ENCODE peak calls at places on chromosomes 7 and 10, in seven cellular contexts. One of them, this sample, is unnamed. For H3K4me1, the result is how much of the 10 kb centered on the place peaks cover.

GRCh38 chr7:105587899-105588690 is 6.8 kb upstream of the EFCAB10 start:
- DNase-seq in aorta: no peak
- DNase-seq in tibial nerve: no peak
- DNase-seq in OCI-LY7: peak
- DNase-seq in GM23338: no peak
- DNase-seq in GM23248: peak
- DNase-seq in Peyer's patch: no peak
- DNase-seq in this sample: no peak

GRCh38 chr10:111298031-111298430 is 221.2 kb downstream of the ADRA2A start:
- DNase-seq in aorta: no peak
- DNase-seq in tibial nerve: no peak
- DNase-seq in OCI-LY7: no peak
- DNase-seq in GM23338: no peak
- DNase-seq in GM23248: no peak
- DNase-seq in Peyer's patch: no peak
- DNase-seq in this sample: no peak

GRCh38 chr7:6730343-6730633 is 23.5 kb upstream of the ZNF12 start:
- DNase-seq in aorta: no peak
- DNase-seq in tibial nerve: no peak
- DNase-seq in OCI-LY7: no peak
- DNase-seq in GM23338: peak
- DNase-seq in GM23248: no peak
- DNase-seq in Peyer's patch: no peak
- DNase-seq in this sample: no peak

GRCh38 chr10:17906002-17906401 is 45.7 kb upstream of the SLC39A12 start:
- DNase-seq in aorta: no peak
- DNase-seq in tibial nerve: no peak
- DNase-seq in OCI-LY7: no peak
- DNase-seq in GM23338: no peak
- DNase-seq in GM23248: no peak
- DNase-seq in Peyer's patch: no peak
- DNase-seq in this sample: no peak

GRCh38 chr10:130409346-130409745 is 273.2 kb downstream of the GLRX3 start:
- DNase-seq in aorta: no peak
- DNase-seq in tibial nerve: no peak
- DNase-seq in OCI-LY7: no peak
- DNase-seq in GM23338: no peak
- DNase-seq in GM23248: no peak
- DNase-seq in Peyer's patch: no peak
- DNase-seq in this sample: peak

GRCh38 chr10:46069771-46070463 is 23.8 kb upstream of the MSMB start:
- DNase-seq in aorta: no peak
- DNase-seq in tibial nerve: no peak
- DNase-seq in OCI-LY7: no peak
- DNase-seq in GM23338: no peak
- DNase-seq in GM23248: no peak
- DNase-seq in Peyer's patch: no peak
- DNase-seq in this sample: no peak

GRCh38 chr7:77306231-77307067 is 106.8 kb upstream of the FGL2 start:
- DNase-seq in aorta: no peak
- DNase-seq in tibial nerve: no peak
- DNase-seq in OCI-LY7: no peak
- DNase-seq in GM23338: no peak
- DNase-seq in GM23248: no peak
- DNase-seq in Peyer's patch: no peak
- DNase-seq in this sample: no peak

GRCh38 chr10:94102436-94102835 is 108.7 kb downstream of the PLCE1 start:
- DNase-seq in aorta: peak
- DNase-seq in tibial nerve: no peak
- DNase-seq in OCI-LY7: no peak
- DNase-seq in GM23338: no peak
- DNase-seq in GM23248: no peak
- DNase-seq in Peyer's patch: no peak
- DNase-seq in this sample: no peak

GRCh38 chr7:22855049-22855392 is 32.4 kb upstream of the TOMM7 start:
- DNase-seq in aorta: no peak
- DNase-seq in tibial nerve: no peak
- DNase-seq in OCI-LY7: peak
- DNase-seq in GM23338: no peak
- DNase-seq in GM23248: no peak
- DNase-seq in Peyer's patch: no peak
- DNase-seq in this sample: no peak

GRCh38 chr7:154503962-154504550 is 451.9 kb downstream of the DPP6 start:
- DNase-seq in aorta: no peak
- DNase-seq in tibial nerve: no peak
- DNase-seq in OCI-LY7: peak
- DNase-seq in GM23338: peak
- DNase-seq in GM23248: peak
- DNase-seq in Peyer's patch: no peak
- DNase-seq in this sample: no peak

GRCh38 chr10:96683065-96683464 is 37.2 kb downstream of the PIK3AP1 start:
- DNase-seq in aorta: no peak
- DNase-seq in tibial nerve: no peak
- DNase-seq in OCI-LY7: no peak
- DNase-seq in GM23338: no peak
- DNase-seq in GM23248: peak
- DNase-seq in Peyer's patch: no peak
- DNase-seq in this sample: peak

GRCh38 chr10:122299423-122300075 is 28.5 kb downstream of the BTBD16 start:
- DNase-seq in aorta: no peak
- DNase-seq in tibial nerve: no peak
- DNase-seq in OCI-LY7: no peak
- DNase-seq in GM23338: no peak
- DNase-seq in GM23248: no peak
- DNase-seq in Peyer's patch: no peak
- DNase-seq in this sample: no peak

GRCh38 chr10:133275683-133276092 is 980 bp downstream of the ADAM8 start:
- DNase-seq in aorta: no peak
- DNase-seq in tibial nerve: no peak
- DNase-seq in OCI-LY7: peak
- DNase-seq in GM23338: no peak
- DNase-seq in GM23248: peak
- DNase-seq in Peyer's patch: peak
- DNase-seq in this sample: no peak

GRCh38 chr10:102435529-102436233 is 3.3 kb upstream of the CUEDC2 start:
- DNase-seq in aorta: no peak
- DNase-seq in tibial nerve: no peak
- DNase-seq in OCI-LY7: no peak
- DNase-seq in GM23338: peak
- DNase-seq in GM23248: peak
- DNase-seq in Peyer's patch: no peak
- DNase-seq in this sample: no peak

GRCh38 chr7:17988136-17988535 is 39.5 kb downstream of the PRPS1L1 start:
- DNase-seq in aorta: no peak
- DNase-seq in tibial nerve: no peak
- DNase-seq in OCI-LY7: no peak
- DNase-seq in GM23338: no peak
- DNase-seq in GM23248: no peak
- DNase-seq in Peyer's patch: no peak
- DNase-seq in this sample: no peak

GRCh38 chr10:31804416-31804815 is 124.2 kb downstream of the ARHGAP12 start:
- DNase-seq in aorta: no peak
- DNase-seq in tibial nerve: no peak
- DNase-seq in OCI-LY7: no peak
- DNase-seq in GM23338: no peak
- DNase-seq in GM23248: peak
- DNase-seq in Peyer's patch: no peak
- DNase-seq in this sample: no peak

GRCh38 chr7:13879994-13880686 is 109.3 kb downstream of the ETV1 start:
- DNase-seq in aorta: no peak
- DNase-seq in tibial nerve: no peak
- DNase-seq in OCI-LY7: no peak
- DNase-seq in GM23338: no peak
- DNase-seq in GM23248: peak
- DNase-seq in Peyer's patch: no peak
- DNase-seq in this sample: no peak

GRCh38 chr10:71667374-71667750 is 52.2 kb downstream of the C10orf105 start:
- DNase-seq in aorta: no peak
- DNase-seq in tibial nerve: no peak
- DNase-seq in OCI-LY7: peak
- DNase-seq in GM23338: no peak
- DNase-seq in GM23248: no peak
- DNase-seq in Peyer's patch: peak
- DNase-seq in this sample: no peak

GRCh38 chr7:84729284-84729683 is 457.6 kb downstream of the SEMA3D start:
- DNase-seq in aorta: no peak
- DNase-seq in tibial nerve: no peak
- DNase-seq in OCI-LY7: no peak
- DNase-seq in GM23338: no peak
- DNase-seq in GM23248: peak
- DNase-seq in Peyer's patch: no peak
- DNase-seq in this sample: no peak

DNA sequence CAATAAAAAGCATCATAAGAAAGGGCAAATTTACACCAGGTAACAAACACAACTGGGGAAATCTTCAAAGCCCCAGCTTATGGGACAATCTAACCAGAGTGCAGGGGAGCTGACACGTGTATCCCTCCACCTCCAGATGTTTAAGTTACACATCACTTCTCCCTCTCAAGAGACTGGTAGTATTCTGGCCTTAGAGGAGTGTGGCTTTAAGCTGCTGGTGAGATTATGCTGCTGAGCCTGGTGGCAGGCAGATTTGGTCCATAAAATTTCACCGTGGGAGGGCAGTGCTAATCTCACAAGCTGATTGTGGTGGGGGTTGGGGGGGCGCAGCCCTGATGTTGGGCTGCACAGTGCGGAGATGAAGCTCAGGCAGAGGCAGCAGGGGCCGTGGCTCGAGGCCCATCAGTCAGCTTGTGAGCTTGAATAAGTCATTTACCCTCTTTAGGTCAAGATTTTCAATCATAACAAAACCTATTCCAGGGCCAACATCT is 431.0 kb upstream of the GALNT17 start:
- DNase-seq in aorta: no peak
- DNase-seq in tibial nerve: no peak
- DNase-seq in OCI-LY7: peak
- DNase-seq in GM23338: peak
- DNase-seq in GM23248: no peak
- DNase-seq in Peyer's patch: no peak
- DNase-seq in this sample: no peak
- H3K4me1 ChIP-seq in aorta: under half
- H3K4me1 ChIP-seq in tibial nerve: half or more
- H3K4me1 ChIP-seq in OCI-LY7: under half
- H3K4me1 ChIP-seq in GM23338: half or more
- H3K4me1 ChIP-seq in GM23248: under half
- H3K4me1 ChIP-seq in Peyer's patch: under half
- H3K4me1 ChIP-seq in this sample: under half

DNA sequence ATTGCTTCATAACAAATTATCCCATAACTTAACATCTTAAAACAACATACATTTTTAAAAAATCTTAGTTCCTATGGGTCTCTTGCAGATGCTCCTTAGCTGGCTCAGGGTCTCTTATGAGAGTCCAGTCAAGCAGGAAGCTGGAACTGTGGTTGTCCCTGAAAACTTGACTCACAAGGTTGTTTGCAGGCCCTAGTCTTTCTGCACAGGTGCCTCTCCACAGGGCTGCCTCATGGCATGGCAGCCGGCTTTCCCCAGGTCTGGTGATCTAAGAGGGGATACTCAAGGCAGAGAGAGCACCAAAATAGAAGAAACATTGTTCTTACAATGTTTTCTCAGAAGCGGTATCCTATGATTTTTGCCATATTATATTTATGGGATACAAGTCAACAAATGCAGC is 127.1 kb downstream of the CDK14 start:
- DNase-seq in aorta: no peak
- DNase-seq in tibial nerve: no peak
- DNase-seq in OCI-LY7: peak
- DNase-seq in GM23338: no peak
- DNase-seq in GM23248: no peak
- DNase-seq in Peyer's patch: no peak
- DNase-seq in this sample: no peak
- H3K4me1 ChIP-seq in aorta: under half
- H3K4me1 ChIP-seq in tibial nerve: half or more
- H3K4me1 ChIP-seq in OCI-LY7: half or more
- H3K4me1 ChIP-seq in GM23338: under half
- H3K4me1 ChIP-seq in GM23248: half or more
- H3K4me1 ChIP-seq in Peyer's patch: under half
- H3K4me1 ChIP-seq in this sample: under half

DNA sequence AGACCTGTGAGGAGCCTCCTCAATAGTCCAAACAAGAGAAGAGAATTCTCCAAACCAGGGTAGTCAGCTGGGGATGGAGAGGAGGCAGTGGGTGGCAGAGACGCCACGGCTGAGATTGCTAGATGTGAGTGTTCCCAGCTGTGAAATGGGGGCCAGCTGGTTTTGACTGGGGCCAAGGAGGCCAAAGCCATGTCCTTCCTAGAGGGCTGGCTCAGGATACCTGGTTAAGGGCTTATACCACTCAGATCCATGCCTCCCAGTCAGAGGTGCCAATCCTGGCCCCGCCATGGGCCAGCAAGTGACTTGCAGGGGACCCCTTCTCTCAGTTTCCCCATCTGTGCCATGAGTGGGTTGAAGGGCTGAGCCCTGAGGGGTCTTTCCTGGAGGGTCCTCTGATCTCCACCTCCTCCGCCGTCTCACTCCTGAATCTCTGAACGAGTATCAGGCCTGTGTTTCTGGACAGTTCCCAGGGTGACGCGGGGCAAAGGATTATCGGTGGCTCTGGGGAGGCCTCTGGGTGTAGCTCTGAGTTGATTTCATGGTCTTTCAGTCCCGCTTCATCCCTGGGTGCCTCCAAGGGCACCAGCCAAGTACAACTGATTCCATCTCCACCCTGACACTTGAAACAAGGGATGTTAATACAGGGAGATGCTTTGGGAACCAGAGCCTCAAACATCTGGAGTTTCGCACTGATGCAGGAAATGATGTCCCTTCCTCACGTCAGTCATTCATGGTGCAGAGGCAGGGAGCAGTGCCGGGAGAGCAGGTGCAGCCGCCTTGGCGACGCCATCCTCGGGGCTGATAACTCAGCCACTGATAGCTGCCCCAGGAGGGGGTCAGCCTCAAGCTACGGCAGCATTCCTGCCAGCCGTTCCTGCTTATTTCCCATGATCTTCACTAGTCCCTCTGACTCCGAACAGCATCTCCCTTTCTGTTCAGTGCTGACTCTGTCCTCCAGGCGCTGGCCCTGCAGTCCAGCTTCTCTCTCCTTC is 126.7 kb downstream of the RGS10 start:
- DNase-seq in aorta: no peak
- DNase-seq in tibial nerve: no peak
- DNase-seq in OCI-LY7: no peak
- DNase-seq in GM23338: no peak
- DNase-seq in GM23248: no peak
- DNase-seq in Peyer's patch: no peak
- DNase-seq in this sample: no peak
- H3K4me1 ChIP-seq in aorta: under half
- H3K4me1 ChIP-seq in tibial nerve: half or more
- H3K4me1 ChIP-seq in OCI-LY7: under half
- H3K4me1 ChIP-seq in GM23338: under half
- H3K4me1 ChIP-seq in GM23248: under half
- H3K4me1 ChIP-seq in Peyer's patch: under half
- H3K4me1 ChIP-seq in this sample: under half

DNA sequence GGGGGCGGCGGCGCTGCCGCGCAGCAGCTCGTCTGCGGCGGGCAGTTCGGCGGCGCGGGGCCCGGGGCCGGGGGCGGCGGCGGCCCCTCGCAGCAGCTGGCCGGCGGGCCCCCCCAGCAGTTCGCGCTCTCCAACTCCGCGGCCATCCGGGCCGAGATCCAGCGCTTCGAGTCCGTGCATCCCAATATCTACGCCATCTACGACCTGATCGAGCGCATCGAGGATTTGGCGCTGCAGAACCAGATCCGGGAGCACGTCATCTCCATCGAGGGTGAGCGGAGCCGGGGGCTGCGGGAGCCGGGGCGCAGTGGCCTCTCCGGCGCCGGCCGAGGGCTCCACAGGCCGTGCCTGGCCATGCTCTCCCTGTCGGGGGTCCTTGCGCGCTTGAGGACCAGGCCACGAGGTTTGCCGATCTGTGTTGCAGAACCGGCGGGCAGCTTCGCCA is 549 bp downstream of the AGAP3 start:
- DNase-seq in aorta: no peak
- DNase-seq in tibial nerve: no peak
- DNase-seq in OCI-LY7: no peak
- DNase-seq in GM23338: peak
- DNase-seq in GM23248: peak
- DNase-seq in Peyer's patch: peak
- DNase-seq in this sample: no peak
- H3K4me1 ChIP-seq in aorta: under half
- H3K4me1 ChIP-seq in tibial nerve: half or more
- H3K4me1 ChIP-seq in OCI-LY7: under half
- H3K4me1 ChIP-seq in GM23338: under half
- H3K4me1 ChIP-seq in GM23248: under half
- H3K4me1 ChIP-seq in Peyer's patch: under half
- H3K4me1 ChIP-seq in this sample: half or more

This sample was measured in SJSA1.